ENCODE peak calls at places on chromosomes 16 and 17, in ten cellular contexts. One of them, this sample, is unnamed.

GRCh38 chr17:5413682-5414081 is 5.8 kb downstream of the NUP88 start:
- DNase-seq in HFFc6: peak
- DNase-seq in fibroblast of pulmonary artery: peak
- DNase-seq in activated CD8-positive, alpha-beta memory T cell treated with anti-CD3 and anti-CD28 coated beads, Interleukin-2, amount 50 U/mL, for 48 hours: no peak
- DNase-seq in effector memory CD8-positive, alpha-beta T cell: no peak
- DNase-seq in fibroblast of mammary gland: peak
- DNase-seq in hippocampal formation: no peak
- DNase-seq in T1000: no peak
- DNase-seq in activated CD4-positive, alpha-beta T cell treated with anti-CD3 and anti-CD28 coated beads for 48 hours: no peak
- DNase-seq in lower leg skin: no peak
- DNase-seq in this sample: no peak

GRCh38 chr16:81261049-81261648 is 22.7 kb downstream of the BCO1 start:
- DNase-seq in HFFc6: no peak
- DNase-seq in fibroblast of pulmonary artery: peak
- DNase-seq in activated CD8-positive, alpha-beta memory T cell treated with anti-CD3 and anti-CD28 coated beads, Interleukin-2, amount 50 U/mL, for 48 hours: peak
- DNase-seq in effector memory CD8-positive, alpha-beta T cell: peak
- DNase-seq in fibroblast of mammary gland: peak
- DNase-seq in hippocampal formation: no peak
- DNase-seq in T1000: no peak
- DNase-seq in activated CD4-positive, alpha-beta T cell treated with anti-CD3 and anti-CD28 coated beads for 48 hours: peak
- DNase-seq in lower leg skin: no peak
- DNase-seq in this sample: no peak

GRCh38 chr17:16881239-16881924 is 90.5 kb downstream of the TNFRSF13B start:
- DNase-seq in HFFc6: no peak
- DNase-seq in fibroblast of pulmonary artery: no peak
- DNase-seq in activated CD8-positive, alpha-beta memory T cell treated with anti-CD3 and anti-CD28 coated beads, Interleukin-2, amount 50 U/mL, for 48 hours: no peak
- DNase-seq in effector memory CD8-positive, alpha-beta T cell: no peak
- DNase-seq in fibroblast of mammary gland: no peak
- DNase-seq in hippocampal formation: no peak
- DNase-seq in T1000: no peak
- DNase-seq in activated CD4-positive, alpha-beta T cell treated with anti-CD3 and anti-CD28 coated beads for 48 hours: no peak
- DNase-seq in lower leg skin: peak
- DNase-seq in this sample: no peak

GRCh38 chr17:21289902-21290571 is 5.5 kb downstream of the MAP2K3 start:
- DNase-seq in HFFc6: no peak
- DNase-seq in fibroblast of pulmonary artery: no peak
- DNase-seq in activated CD8-positive, alpha-beta memory T cell treated with anti-CD3 and anti-CD28 coated beads, Interleukin-2, amount 50 U/mL, for 48 hours: no peak
- DNase-seq in effector memory CD8-positive, alpha-beta T cell: no peak
- DNase-seq in fibroblast of mammary gland: no peak
- DNase-seq in hippocampal formation: peak
- DNase-seq in T1000: no peak
- DNase-seq in activated CD4-positive, alpha-beta T cell treated with anti-CD3 and anti-CD28 coated beads for 48 hours: no peak
- DNase-seq in lower leg skin: peak
- DNase-seq in this sample: no peak

GRCh38 chr17:72984925-72985322 is 107.6 kb downstream of the SLC39A11 start:
- DNase-seq in HFFc6: no peak
- DNase-seq in fibroblast of pulmonary artery: no peak
- DNase-seq in activated CD8-positive, alpha-beta memory T cell treated with anti-CD3 and anti-CD28 coated beads, Interleukin-2, amount 50 U/mL, for 48 hours: no peak
- DNase-seq in effector memory CD8-positive, alpha-beta T cell: no peak
- DNase-seq in fibroblast of mammary gland: no peak
- DNase-seq in hippocampal formation: no peak
- DNase-seq in T1000: no peak
- DNase-seq in activated CD4-positive, alpha-beta T cell treated with anti-CD3 and anti-CD28 coated beads for 48 hours: no peak
- DNase-seq in lower leg skin: no peak
- DNase-seq in this sample: no peak

GRCh38 chr16:87324411-87325275 is 7.5 kb upstream of the C16orf95 start:
- DNase-seq in HFFc6: no peak
- DNase-seq in fibroblast of pulmonary artery: peak
- DNase-seq in activated CD8-positive, alpha-beta memory T cell treated with anti-CD3 and anti-CD28 coated beads, Interleukin-2, amount 50 U/mL, for 48 hours: peak
- DNase-seq in effector memory CD8-positive, alpha-beta T cell: peak
- DNase-seq in fibroblast of mammary gland: peak
- DNase-seq in hippocampal formation: no peak
- DNase-seq in T1000: no peak
- DNase-seq in activated CD4-positive, alpha-beta T cell treated with anti-CD3 and anti-CD28 coated beads for 48 hours: peak
- DNase-seq in lower leg skin: peak
- DNase-seq in this sample: peak

GRCh38 chr17:76561799-76562268 is 22.0 kb downstream of the PRCD start:
- DNase-seq in HFFc6: peak
- DNase-seq in fibroblast of pulmonary artery: peak
- DNase-seq in activated CD8-positive, alpha-beta memory T cell treated with anti-CD3 and anti-CD28 coated beads, Interleukin-2, amount 50 U/mL, for 48 hours: no peak
- DNase-seq in effector memory CD8-positive, alpha-beta T cell: no peak
- DNase-seq in fibroblast of mammary gland: peak
- DNase-seq in hippocampal formation: no peak
- DNase-seq in T1000: no peak
- DNase-seq in activated CD4-positive, alpha-beta T cell treated with anti-CD3 and anti-CD28 coated beads for 48 hours: no peak
- DNase-seq in lower leg skin: no peak
- DNase-seq in this sample: no peak

GRCh38 chr17:38701504-38702165 is 3.4 kb upstream of the MLLT6 start:
- DNase-seq in HFFc6: no peak
- DNase-seq in fibroblast of pulmonary artery: peak
- DNase-seq in activated CD8-positive, alpha-beta memory T cell treated with anti-CD3 and anti-CD28 coated beads, Interleukin-2, amount 50 U/mL, for 48 hours: peak
- DNase-seq in effector memory CD8-positive, alpha-beta T cell: peak
- DNase-seq in fibroblast of mammary gland: peak
- DNase-seq in hippocampal formation: no peak
- DNase-seq in T1000: no peak
- DNase-seq in activated CD4-positive, alpha-beta T cell treated with anti-CD3 and anti-CD28 coated beads for 48 hours: peak
- DNase-seq in lower leg skin: no peak
- DNase-seq in this sample: peak

GRCh38 chr16:19753815-19754643 is 36.0 kb downstream of the IQCK start:
- DNase-seq in HFFc6: peak
- DNase-seq in fibroblast of pulmonary artery: peak
- DNase-seq in activated CD8-positive, alpha-beta memory T cell treated with anti-CD3 and anti-CD28 coated beads, Interleukin-2, amount 50 U/mL, for 48 hours: no peak
- DNase-seq in effector memory CD8-positive, alpha-beta T cell: no peak
- DNase-seq in fibroblast of mammary gland: peak
- DNase-seq in hippocampal formation: no peak
- DNase-seq in T1000: no peak
- DNase-seq in activated CD4-positive, alpha-beta T cell treated with anti-CD3 and anti-CD28 coated beads for 48 hours: no peak
- DNase-seq in lower leg skin: no peak
- DNase-seq in this sample: no peak

GRCh38 chr17:7632492-7632894 is 2.6 kb downstream of the SHBG start:
- DNase-seq in HFFc6: peak
- DNase-seq in fibroblast of pulmonary artery: peak
- DNase-seq in activated CD8-positive, alpha-beta memory T cell treated with anti-CD3 and anti-CD28 coated beads, Interleukin-2, amount 50 U/mL, for 48 hours: no peak
- DNase-seq in effector memory CD8-positive, alpha-beta T cell: no peak
- DNase-seq in fibroblast of mammary gland: peak
- DNase-seq in hippocampal formation: no peak
- DNase-seq in T1000: peak
- DNase-seq in activated CD4-positive, alpha-beta T cell treated with anti-CD3 and anti-CD28 coated beads for 48 hours: peak
- DNase-seq in lower leg skin: no peak
- DNase-seq in this sample: no peak

GRCh38 chr17:79461041-79461440 is 149.8 kb downstream of the RBFOX3 start:
- DNase-seq in HFFc6: peak
- DNase-seq in fibroblast of pulmonary artery: peak
- DNase-seq in activated CD8-positive, alpha-beta memory T cell treated with anti-CD3 and anti-CD28 coated beads, Interleukin-2, amount 50 U/mL, for 48 hours: no peak
- DNase-seq in effector memory CD8-positive, alpha-beta T cell: no peak
- DNase-seq in fibroblast of mammary gland: peak
- DNase-seq in hippocampal formation: no peak
- DNase-seq in T1000: no peak
- DNase-seq in activated CD4-positive, alpha-beta T cell treated with anti-CD3 and anti-CD28 coated beads for 48 hours: no peak
- DNase-seq in lower leg skin: no peak
- DNase-seq in this sample: no peak

GRCh38 chr17:3865166-3865565 is 19.1 kb upstream of the NCBP3 start:
- DNase-seq in HFFc6: peak
- DNase-seq in fibroblast of pulmonary artery: peak
- DNase-seq in activated CD8-positive, alpha-beta memory T cell treated with anti-CD3 and anti-CD28 coated beads, Interleukin-2, amount 50 U/mL, for 48 hours: no peak
- DNase-seq in effector memory CD8-positive, alpha-beta T cell: no peak
- DNase-seq in fibroblast of mammary gland: peak
- DNase-seq in hippocampal formation: peak
- DNase-seq in T1000: peak
- DNase-seq in activated CD4-positive, alpha-beta T cell treated with anti-CD3 and anti-CD28 coated beads for 48 hours: no peak
- DNase-seq in lower leg skin: no peak
- DNase-seq in this sample: no peak

GRCh38 chr16:82063456-82064082 is 28.5 kb downstream of the HSD17B2 start:
- DNase-seq in HFFc6: no peak
- DNase-seq in fibroblast of pulmonary artery: no peak
- DNase-seq in activated CD8-positive, alpha-beta memory T cell treated with anti-CD3 and anti-CD28 coated beads, Interleukin-2, amount 50 U/mL, for 48 hours: no peak
- DNase-seq in effector memory CD8-positive, alpha-beta T cell: no peak
- DNase-seq in fibroblast of mammary gland: no peak
- DNase-seq in hippocampal formation: no peak
- DNase-seq in T1000: no peak
- DNase-seq in activated CD4-positive, alpha-beta T cell treated with anti-CD3 and anti-CD28 coated beads for 48 hours: no peak
- DNase-seq in lower leg skin: peak
- DNase-seq in this sample: no peak

GRCh38 chr16:12228607-12229499 is 252.3 kb downstream of the SNX29 start:
- DNase-seq in HFFc6: peak
- DNase-seq in fibroblast of pulmonary artery: peak
- DNase-seq in activated CD8-positive, alpha-beta memory T cell treated with anti-CD3 and anti-CD28 coated beads, Interleukin-2, amount 50 U/mL, for 48 hours: peak
- DNase-seq in effector memory CD8-positive, alpha-beta T cell: no peak
- DNase-seq in fibroblast of mammary gland: peak
- DNase-seq in hippocampal formation: peak
- DNase-seq in T1000: peak
- DNase-seq in activated CD4-positive, alpha-beta T cell treated with anti-CD3 and anti-CD28 coated beads for 48 hours: peak
- DNase-seq in lower leg skin: peak
- DNase-seq in this sample: no peak

GRCh38 chr17:45001310-45001709 is 33.2 kb upstream of the C1QL1 start:
- DNase-seq in HFFc6: no peak
- DNase-seq in fibroblast of pulmonary artery: no peak
- DNase-seq in activated CD8-positive, alpha-beta memory T cell treated with anti-CD3 and anti-CD28 coated beads, Interleukin-2, amount 50 U/mL, for 48 hours: no peak
- DNase-seq in effector memory CD8-positive, alpha-beta T cell: no peak
- DNase-seq in fibroblast of mammary gland: no peak
- DNase-seq in hippocampal formation: no peak
- DNase-seq in T1000: no peak
- DNase-seq in activated CD4-positive, alpha-beta T cell treated with anti-CD3 and anti-CD28 coated beads for 48 hours: no peak
- DNase-seq in lower leg skin: no peak
- DNase-seq in this sample: no peak

GRCh38 chr17:44906010-44906646 is 6.9 kb upstream of the EFTUD2 start:
- DNase-seq in HFFc6: peak
- DNase-seq in fibroblast of pulmonary artery: peak
- DNase-seq in activated CD8-positive, alpha-beta memory T cell treated with anti-CD3 and anti-CD28 coated beads, Interleukin-2, amount 50 U/mL, for 48 hours: no peak
- DNase-seq in effector memory CD8-positive, alpha-beta T cell: no peak
- DNase-seq in fibroblast of mammary gland: peak
- DNase-seq in hippocampal formation: no peak
- DNase-seq in T1000: peak
- DNase-seq in activated CD4-positive, alpha-beta T cell treated with anti-CD3 and anti-CD28 coated beads for 48 hours: no peak
- DNase-seq in lower leg skin: no peak
- DNase-seq in this sample: no peak

GRCh38 chr16:85232369-85233142 is 120.3 kb upstream of the CIBAR2 start:
- DNase-seq in HFFc6: no peak
- DNase-seq in fibroblast of pulmonary artery: no peak
- DNase-seq in activated CD8-positive, alpha-beta memory T cell treated with anti-CD3 and anti-CD28 coated beads, Interleukin-2, amount 50 U/mL, for 48 hours: no peak
- DNase-seq in effector memory CD8-positive, alpha-beta T cell: no peak
- DNase-seq in fibroblast of mammary gland: no peak
- DNase-seq in hippocampal formation: no peak
- DNase-seq in T1000: no peak
- DNase-seq in activated CD4-positive, alpha-beta T cell treated with anti-CD3 and anti-CD28 coated beads for 48 hours: no peak
- DNase-seq in lower leg skin: no peak
- DNase-seq in this sample: no peak

This sample was measured in suprapubic skin.